ENCODE peak calls at places on chromosomes 11 and 22, in six cellular contexts. W, E, Q, A, P and F are unnamed samples.

GRCh38 chr22:31451709-31452571 is 37.7 kb downstream of the EIF4ENIF1 start:
- DNase-seq in W (no peak), E (no peak), Q (no peak), A (no peak), P (no peak), F (no peak)

GRCh38 chr11:44609028-44609782 is 43.7 kb downstream of the CD82 start:
- DNase-seq in W (no peak), E (no peak), Q (no peak), A (no peak), P (no peak), F (no peak)

GRCh38 chr11:1632053-1632714 is 2.6 kb downstream of the KRTAP5-5 start:
- DNase-seq in W (no peak), E (no peak), Q (no peak), A (no peak), P (no peak), F (no peak)

GRCh38 chr11:122633219-122633829 is 22.2 kb upstream of the UBASH3B start:
- DNase-seq in W (no peak), E (no peak), Q (no peak), A (no peak), P (no peak), F (no peak)

GRCh38 chr11:9001736-9002135 is 2.1 kb downstream of the NRIP3 start:
- DNase-seq in W (no peak), E (no peak), Q (peak), A (no peak), P (no peak), F (peak)

GRCh38 chr11:100825610-100826009 is 138.5 kb downstream of the ARHGAP42 start:
- DNase-seq in W (no peak), E (no peak), Q (no peak), A (no peak), P (no peak), F (no peak)

GRCh38 chr11:10072841-10073240 is 221.2 kb downstream of the SBF2 start:
- DNase-seq in W (no peak), E (no peak), Q (no peak), A (no peak), P (no peak), F (no peak)

GRCh38 chr11:6864436-6864835 is 1.6 kb downstream of the OR10A2 start:
- DNase-seq in W (no peak), E (no peak), Q (no peak), A (no peak), P (no peak), F (no peak)

GRCh38 chr11:76735218-76735480 is 48.0 kb upstream of the TSKU start:
- DNase-seq in W (no peak), E (no peak), Q (no peak), A (peak), P (no peak), F (no peak)

GRCh38 chr11:45275823-45276222 is 10.3 kb downstream of the SYT13 start:
- DNase-seq in W (no peak), E (no peak), Q (no peak), A (peak), P (no peak), F (no peak)

GRCh38 chr11:88164320-88164719 is 10.9 kb downstream of the RAB38 start:
- DNase-seq in W (no peak), E (no peak), Q (no peak), A (no peak), P (no peak), F (no peak)

GRCh38 chr11:84261707-84262106 is 975.5 kb upstream of the CCDC90B start:
- DNase-seq in W (peak), E (peak), Q (peak), A (no peak), P (no peak), F (no peak)

GRCh38 chr11:70702040-70702648 is 303.8 kb downstream of the CTTN start:
- DNase-seq in W (no peak), E (no peak), Q (no peak), A (no peak), P (no peak), F (no peak)

GRCh38 chr11:128323381-128323780 is 264.0 kb downstream of the ETS1 start:
- DNase-seq in W (no peak), E (no peak), Q (no peak), A (no peak), P (no peak), F (no peak)

GRCh38 chr11:126585388-126586302 is 230.2 kb downstream of the ST3GAL4 start:
- DNase-seq in W (no peak), E (no peak), Q (peak), A (peak), P (no peak), F (peak)

GRCh38 chr11:119417726-119418540 is 5.0 kb downstream of the THY1 start:
- DNase-seq in W (no peak), E (no peak), Q (no peak), A (no peak), P (no peak), F (no peak)

GRCh38 chr22:32206774-32207758 is 2.2 kb upstream of the RFPL2 start:
- DNase-seq in W (peak), E (peak), Q (no peak), A (peak), P (no peak), F (no peak)

GRCh38 chr11:1469287-1469910 is 17.2 kb downstream of the MOB2 start:
- DNase-seq in W (no peak), E (no peak), Q (no peak), A (no peak), P (no peak), F (no peak)

GRCh38 chr11:44766112-44766971 is 39.6 kb downstream of the TSPAN18 start:
- DNase-seq in W (no peak), E (peak), Q (peak), A (no peak), P (no peak), F (peak)

GRCh38 chr11:57901756-57902155 is 121.9 kb upstream of the OR9Q1 start:
- DNase-seq in W (no peak), E (no peak), Q (no peak), A (no peak), P (no peak), F (no peak)

GRCh38 chr11:24134879-24135588 is 361.8 kb upstream of the LUZP2 start:
- DNase-seq in W (no peak), E (no peak), Q (no peak), A (no peak), P (no peak), F (no peak)

GRCh38 chr11:2752204-2752772 is 52.5 kb upstream of the KCNQ1OT1 start:
- DNase-seq in W (no peak), E (no peak), Q (peak), A (no peak), P (no peak), F (peak)

GRCh38 chr11:36475192-36475591 is 34.9 kb downstream of the TRAF6 start:
- DNase-seq in W (no peak), E (no peak), Q (no peak), A (no peak), P (no peak), F (no peak)

GRCh38 chr22:19582033-19582693 is 58.0 kb upstream of the CLDN5 start:
- DNase-seq in W (no peak), E (no peak), Q (no peak), A (no peak), P (no peak), F (no peak)

GRCh38 chr22:39527481-39527961 is 5.0 kb downstream of the RPS19BP1 start:
- DNase-seq in W (peak), E (no peak), Q (peak), A (peak), P (peak), F (peak)

GRCh38 chr11:118151421-118151820 is 1.2 kb downstream of the SCN4B start:
- DNase-seq in W (no peak), E (no peak), Q (no peak), A (peak), P (no peak), F (no peak)

GRCh38 chr22:50445071-50445879 is 29.6 kb downstream of the SBF1 start:
- DNase-seq in W (no peak), E (no peak), Q (no peak), A (no peak), P (peak), F (no peak)

GRCh38 chr11:8055111-8055835 is 25.7 kb upstream of the TUB start:
- DNase-seq in W (no peak), E (peak), Q (no peak), A (no peak), P (no peak), F (no peak)

GRCh38 chr11:22521226-22521625 is 104.4 kb downstream of the FANCF start:
- DNase-seq in W (no peak), E (no peak), Q (no peak), A (no peak), P (no peak), F (peak)

GRCh38 chr11:1224491-1225385 is 1.9 kb downstream of the MUC5B start:
- DNase-seq in W (peak), E (peak), Q (no peak), A (no peak), P (peak), F (no peak)

GRCh38 chr22:31102441-31103081 is 4.8 kb downstream of the SELENOM start:
- DNase-seq in W (no peak), E (no peak), Q (peak), A (no peak), P (no peak), F (peak)

GRCh38 chr22:20571078-20571503 is 63.7 kb downstream of the MED15 start:
- DNase-seq in W (no peak), E (no peak), Q (no peak), A (no peak), P (no peak), F (no peak)

GRCh38 chr11:131052367-131052766 is 136.1 kb upstream of the SNX19 start:
- DNase-seq in W (no peak), E (no peak), Q (no peak), A (no peak), P (no peak), F (no peak)

GRCh38 chr11:86442420-86442819 is 67.7 kb downstream of the CCDC81 start:
- DNase-seq in W (no peak), E (no peak), Q (peak), A (no peak), P (no peak), F (no peak)

GRCh38 chr11:86438685-86439084 is 64.0 kb downstream of the CCDC81 start:
- DNase-seq in W (no peak), E (no peak), Q (no peak), A (no peak), P (no peak), F (peak)

GRCh38 chr11:86440843-86441242 is 66.2 kb downstream of the CCDC81 start:
- DNase-seq in W (no peak), E (no peak), Q (no peak), A (no peak), P (no peak), F (no peak)

GRCh38 chr11:86442827-86443226 is 68.1 kb downstream of the CCDC81 start:
- DNase-seq in W (no peak), E (no peak), Q (no peak), A (no peak), P (no peak), F (no peak)

DNA sequence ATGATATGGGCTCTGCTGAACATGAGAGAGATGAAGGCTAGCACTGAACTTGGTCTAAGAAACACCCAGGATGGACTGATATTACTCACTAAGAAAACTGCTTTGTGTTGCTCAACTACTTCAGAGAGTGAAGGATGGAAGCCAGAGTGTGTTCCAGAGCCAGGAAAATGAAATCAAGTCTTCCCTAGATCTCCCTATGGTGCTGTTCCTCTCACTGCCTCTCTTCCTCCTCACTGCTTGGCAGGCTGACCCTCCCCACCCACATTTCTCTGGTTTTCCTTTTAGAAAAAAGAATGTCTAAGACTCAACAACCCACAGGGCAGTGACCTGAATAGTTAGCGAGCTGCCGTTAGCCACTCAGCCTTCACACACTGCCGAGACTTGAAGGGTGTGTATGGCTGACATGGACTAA is 65.6 kb downstream of the CCDC81 start:
- DNase-seq in W (no peak), E (no peak), Q (peak), A (no peak), P (no peak), F (no peak)
- H3K4me3 ChIP-seq in W (no peak), E (no peak), Q (no peak), A (no peak), P (no peak), F (no peak)

DNA sequence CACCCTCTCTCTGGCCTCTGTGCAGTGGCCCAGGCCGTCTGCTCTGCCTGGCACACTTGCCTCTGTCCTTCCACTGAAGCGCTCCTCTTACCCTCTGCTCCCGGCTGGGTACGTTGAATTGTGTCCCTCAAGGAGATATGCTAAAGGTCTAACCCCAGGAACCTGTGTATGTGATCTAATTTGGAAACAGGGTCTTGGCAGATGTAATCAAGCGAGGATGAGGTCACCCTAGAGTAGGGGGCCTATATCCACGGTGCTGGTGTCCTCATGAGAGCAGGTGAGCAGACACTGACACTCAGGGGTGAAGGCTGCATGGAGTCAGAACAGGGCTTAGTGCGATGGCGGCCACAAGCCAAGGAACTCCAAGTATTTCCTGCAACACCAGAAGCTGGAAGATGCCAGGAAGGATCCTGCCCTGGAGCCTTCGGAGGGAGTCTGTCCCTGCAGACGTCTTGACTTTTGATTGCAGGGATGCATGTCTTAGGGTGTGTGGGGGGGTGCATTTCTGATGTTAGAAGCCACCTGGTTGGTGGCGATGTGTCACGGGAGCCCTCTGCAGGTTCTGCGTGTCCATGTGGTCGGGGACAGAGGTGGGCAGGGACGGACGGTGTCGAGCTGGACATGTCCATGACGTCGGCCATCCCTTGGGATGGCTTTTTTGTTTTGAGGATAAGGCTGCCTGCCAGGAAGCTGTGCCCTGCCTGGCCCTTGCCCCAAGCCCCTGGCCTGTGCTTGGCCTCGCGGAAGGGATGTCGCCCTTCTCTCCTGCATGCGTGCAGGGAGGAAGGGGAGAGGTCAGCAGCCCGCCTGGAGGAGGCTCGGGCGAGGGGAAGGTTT is 68.6 kb downstream of the LRP5 start:
- DNase-seq in W (no peak), E (no peak), Q (no peak), A (no peak), P (no peak), F (no peak)
- TF ChIP-seq CTCF in W (peak), E (no peak), Q (no peak), A (no peak), P (no peak), F (no peak)

GRCh38 chr11:116930177-116930576 is 92.8 kb upstream of the APOA1 start:
- DNase-seq in W (no peak), E (no peak), Q (no peak), A (no peak), P (no peak), F (no peak)
- H3K4me3 ChIP-seq in W (no peak), E (no peak), Q (no peak), A (no peak), P (peak), F (no peak)

DNA sequence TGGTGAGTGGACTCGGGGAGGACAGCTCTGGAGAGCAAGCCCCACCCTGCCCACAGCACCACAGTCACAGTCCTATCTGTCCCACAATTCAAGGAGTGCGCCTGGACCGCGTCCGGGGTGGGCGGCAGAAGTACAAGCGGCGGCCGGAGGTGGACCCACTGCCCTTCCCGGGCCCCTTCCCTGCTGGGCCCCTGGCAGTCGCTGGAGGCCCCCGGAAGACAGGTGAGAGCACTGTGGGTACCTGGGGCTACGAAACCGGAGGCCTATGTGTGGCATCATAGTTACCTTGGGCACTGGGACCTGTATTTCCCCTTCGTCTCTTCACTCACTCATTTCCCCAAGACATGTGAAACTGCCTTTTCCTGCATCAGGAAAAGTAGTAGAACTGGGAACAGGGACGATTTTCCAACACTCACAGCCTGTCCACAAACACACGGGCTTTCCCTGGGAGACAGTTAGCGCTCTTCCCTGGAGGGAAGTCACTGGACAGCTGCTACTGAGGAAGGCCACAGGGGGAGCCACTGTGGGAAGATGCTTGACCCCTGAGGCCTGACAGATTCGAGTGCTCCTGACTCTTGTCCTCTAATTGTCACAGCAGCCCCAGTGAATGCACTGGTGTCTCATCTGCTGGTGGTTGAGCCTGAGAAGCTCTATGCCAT is 3.1 kb downstream of the TRMT112 start:
- DNase-seq in W (no peak), E (no peak), Q (no peak), A (no peak), P (no peak), F (no peak)
- TF ChIP-seq CTCF in W (no peak), E (peak), Q (no peak), A (no peak), P (no peak), F (no peak)

GRCh38 chr11:65120831-65121230 is 1.1 kb downstream of the FAU start:
- DNase-seq in W (peak), E (no peak), Q (peak), A (no peak), P (no peak), F (no peak)
- H3K4me3 ChIP-seq in W (peak), E (peak), Q (no peak), A (peak), P (peak), F (peak)

DNA sequence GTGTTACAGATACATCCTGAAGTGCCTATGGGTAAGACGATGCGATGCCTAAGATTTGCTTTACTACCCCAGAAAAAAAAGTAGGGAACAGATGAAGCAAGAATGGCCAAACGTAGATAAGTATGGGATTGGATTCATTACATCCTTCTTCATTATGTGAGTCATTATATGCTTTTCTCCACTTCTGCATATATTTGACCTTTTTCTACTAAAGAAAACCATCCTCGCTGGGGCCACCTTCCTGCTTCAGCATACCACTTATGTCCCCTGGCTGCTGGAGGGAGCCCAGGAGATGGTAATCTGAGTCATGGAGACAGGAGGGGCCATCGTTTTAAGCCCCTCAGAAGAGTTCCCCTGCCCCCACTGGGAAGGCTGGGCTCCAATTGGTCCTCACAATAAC is 14.4 kb upstream of the KLHL35 start:
- DNase-seq in W (no peak), E (no peak), Q (no peak), A (no peak), P (no peak), F (no peak)
- TF ChIP-seq CTCF in W (no peak), E (no peak), Q (no peak), A (no peak), P (no peak), F (no peak)

GRCh38 chr11:60923326-60923725 is 934 bp upstream of the TMEM132A start:
- DNase-seq in W (no peak), E (no peak), Q (no peak), A (no peak), P (no peak), F (no peak)
- H3K4me3 ChIP-seq in W (no peak), E (no peak), Q (no peak), A (no peak), P (no peak), F (peak)